ENCODE peak calls at places on chromosomes 1 and 21, in seven cellular contexts. K is GM12892, W is K562, O is GM12878, F is H1, N is SK-N-SH, I is HepG2. P is an unnamed sample.

GRCh38 chr1:197423006-197423405 is 155.0 kb downstream of the CRB1 start:
- DNase-seq in K (no peak), O (no peak), W (no peak), F (no peak), N (no peak), I (no peak), P (no peak)

GRCh38 chr21:46369520-46370235 is 45.7 kb downstream of the PCNT start:
- DNase-seq in O (no peak), K (no peak), N (no peak), I (no peak), W (no peak), F (no peak), P (no peak)

GRCh38 chr1:160064746-160065145 is 5.2 kb downstream of the KCNJ10 start:
- DNase-seq in N (no peak), K (no peak), O (no peak), I (no peak), W (no peak), F (no peak), P (no peak)

GRCh38 chr1:219373616-219373935 is 199.9 kb downstream of the LYPLAL1 start:
- DNase-seq in N (peak), K (no peak), I (no peak), F (no peak), O (no peak), W (no peak), P (no peak)

GRCh38 chr1:60169206-60169605 is 95.6 kb upstream of the C1orf87 start:
- DNase-seq in N (no peak), O (no peak), I (no peak), K (no peak), W (no peak), F (no peak), P (no peak)

GRCh38 chr1:115065021-115065420 is 24.3 kb downstream of the TSPAN2 start:
- DNase-seq in I (no peak), K (no peak), O (no peak), F (no peak), W (no peak), N (no peak), P (no peak)

GRCh38 chr1:203450541-203451149 is 25.0 kb upstream of the PRELP start:
- DNase-seq in I (no peak), F (no peak), N (no peak), W (no peak), O (no peak), K (no peak), P (no peak)

GRCh38 chr1:50852889-50853288 is 107.2 kb downstream of the FAF1 start:
- DNase-seq in K (no peak), I (no peak), N (no peak), F (no peak), O (no peak), W (no peak), P (no peak)

GRCh38 chr21:37454869-37455503 is 88.4 kb downstream of the DYRK1A start:
- DNase-seq in O (no peak), I (no peak), F (no peak), N (peak), K (no peak), W (no peak), P (no peak)

GRCh38 chr21:17727361-17727760 is 91.8 kb downstream of the C21orf91 start:
- DNase-seq in N (no peak), F (no peak), W (no peak), K (no peak), O (no peak), I (no peak), P (no peak)

GRCh38 chr1:173002891-173003582 is 47.7 kb downstream of the TNFSF18 start:
- DNase-seq in N (no peak), O (no peak), W (no peak), I (no peak), F (no peak), K (no peak), P (no peak)

GRCh38 chr1:50796277-50796676 is 163.8 kb downstream of the FAF1 start:
- DNase-seq in F (no peak), K (no peak), N (no peak), W (peak), I (no peak), O (no peak), P (no peak)

GRCh38 chr1:12230549-12231275 is 882 bp downstream of the VPS13D start:
- DNase-seq in N (peak), F (no peak), K (peak), I (peak), O (no peak), W (peak), P (peak)

GRCh38 chr1:151715726-151716404 is 738 bp downstream of the CELF3 start:
- DNase-seq in F (no peak), I (peak), O (no peak), W (peak), N (peak), K (no peak), P (no peak)

GRCh38 chr1:175750366-175751111 is 7.1 kb upstream of the TNR start:
- DNase-seq in O (no peak), N (no peak), F (no peak), K (no peak), I (no peak), W (no peak), P (no peak)

GRCh38 chr1:233327938-233328660 is 575 bp downstream of the MAP3K21 start:
- DNase-seq in O (no peak), F (no peak), K (peak), W (peak), I (no peak), N (peak), P (peak)

GRCh38 chr1:12184008-12184681 is 17.4 kb downstream of the TNFRSF1B start:
- DNase-seq in F (no peak), O (no peak), I (peak), N (peak), W (peak), K (no peak), P (no peak)

GRCh38 chr1:246951413-246951812 is 19.7 kb upstream of the AHCTF1 start:
- DNase-seq in W (no peak), K (no peak), N (no peak), F (no peak), I (no peak), O (no peak), P (no peak)

GRCh38 chr21:39048064-39048463 is 135.2 kb downstream of the PSMG1 start:
- DNase-seq in K (no peak), F (no peak), N (peak), I (peak), W (no peak), O (no peak), P (no peak)

GRCh38 chr1:7454052-7454815 is 316.9 kb upstream of the VAMP3 start:
- DNase-seq in W (peak), N (peak), K (no peak), O (no peak), I (no peak), F (no peak), P (no peak)

GRCh38 chr1:179550753-179551682 is 24.7 kb downstream of the NPHS2 start:
- DNase-seq in I (peak), O (peak), N (no peak), F (no peak), K (no peak), W (no peak), P (no peak)

GRCh38 chr1:248618878-248619277 is 16.0 kb downstream of the OR2T11 start:
- DNase-seq in K (no peak), O (no peak), I (peak), N (peak), F (no peak), W (no peak), P (no peak)

GRCh38 chr1:109498161-109498801 is 4.4 kb downstream of the CYB561D1 start:
- DNase-seq in W (peak), F (no peak), I (no peak), N (peak), K (no peak), O (no peak), P (no peak)

GRCh38 chr1:8283058-8283884 is 34.6 kb upstream of the SLC45A1 start:
- DNase-seq in N (no peak), F (no peak), W (no peak), K (peak), O (peak), I (no peak), P (peak)

GRCh38 chr21:29232601-29233541 is 65.9 kb upstream of the BACH1 start:
- DNase-seq in K (no peak), W (no peak), N (no peak), O (no peak), I (no peak), F (no peak), P (no peak)

GRCh38 chr1:227740401-227740960 is 5.2 kb downstream of the SNAP47 start:
- DNase-seq in O (no peak), N (no peak), I (no peak), F (no peak), W (no peak), K (no peak), P (no peak)

GRCh38 chr1:32818804-32819541 is 1.5 kb downstream of the S100PBP start:
- DNase-seq in N (no peak), I (no peak), O (peak), F (no peak), K (peak), W (no peak), P (peak)

GRCh38 chr1:215719569-215719968 is 152.5 kb downstream of the KCTD3 start:
- DNase-seq in O (no peak), N (no peak), I (no peak), F (no peak), K (no peak), W (no peak), P (no peak)

GRCh38 chr1:30242178-30242577 is 481.2 kb downstream of the MATN1 start:
- DNase-seq in W (no peak), K (no peak), O (no peak), N (no peak), F (no peak), I (no peak), P (no peak)

GRCh38 chr1:109133815-109134214 is 19.9 kb downstream of the ELAPOR1 start:
- DNase-seq in F (no peak), O (no peak), I (no peak), W (no peak), K (no peak), N (no peak), P (no peak)

GRCh38 chr1:212621830-212622315 is 13.3 kb downstream of the ATF3 start:
- DNase-seq in O (no peak), I (no peak), F (no peak), K (no peak), W (no peak), N (no peak), P (no peak)

GRCh38 chr1:151989131-151989868 is 4.4 kb downstream of the S100A10 start:
- DNase-seq in W (no peak), O (no peak), F (no peak), I (no peak), K (no peak), N (no peak), P (no peak)

GRCh38 chr1:2575801-2576663 is 10.5 kb upstream of the PRXL2B start:
- DNase-seq in O (no peak), N (no peak), F (no peak), I (peak), W (no peak), K (no peak), P (no peak)

GRCh38 chr1:159071970-159072582 is 4.5 kb downstream of the AIM2 start:
- DNase-seq in N (peak), W (peak), I (peak), K (no peak), F (no peak), O (no peak), P (no peak)

GRCh38 chr1:197951089-197951488 is 33.9 kb downstream of the LHX9 start:
- DNase-seq in W (no peak), K (no peak), O (no peak), F (no peak), I (no peak), N (no peak), P (no peak)

GRCh38 chr1:161096015-161096414 is 2.1 kb upstream of the KLHDC9 start:
- DNase-seq in I (no peak), N (no peak), O (peak), F (no peak), W (no peak), K (no peak), P (no peak)

GRCh38 chr1:29557701-29558445 is 321.6 kb downstream of the PTPRU start:
- DNase-seq in I (no peak), N (no peak), K (no peak), W (no peak), O (no peak), F (no peak), P (no peak)

DNA sequence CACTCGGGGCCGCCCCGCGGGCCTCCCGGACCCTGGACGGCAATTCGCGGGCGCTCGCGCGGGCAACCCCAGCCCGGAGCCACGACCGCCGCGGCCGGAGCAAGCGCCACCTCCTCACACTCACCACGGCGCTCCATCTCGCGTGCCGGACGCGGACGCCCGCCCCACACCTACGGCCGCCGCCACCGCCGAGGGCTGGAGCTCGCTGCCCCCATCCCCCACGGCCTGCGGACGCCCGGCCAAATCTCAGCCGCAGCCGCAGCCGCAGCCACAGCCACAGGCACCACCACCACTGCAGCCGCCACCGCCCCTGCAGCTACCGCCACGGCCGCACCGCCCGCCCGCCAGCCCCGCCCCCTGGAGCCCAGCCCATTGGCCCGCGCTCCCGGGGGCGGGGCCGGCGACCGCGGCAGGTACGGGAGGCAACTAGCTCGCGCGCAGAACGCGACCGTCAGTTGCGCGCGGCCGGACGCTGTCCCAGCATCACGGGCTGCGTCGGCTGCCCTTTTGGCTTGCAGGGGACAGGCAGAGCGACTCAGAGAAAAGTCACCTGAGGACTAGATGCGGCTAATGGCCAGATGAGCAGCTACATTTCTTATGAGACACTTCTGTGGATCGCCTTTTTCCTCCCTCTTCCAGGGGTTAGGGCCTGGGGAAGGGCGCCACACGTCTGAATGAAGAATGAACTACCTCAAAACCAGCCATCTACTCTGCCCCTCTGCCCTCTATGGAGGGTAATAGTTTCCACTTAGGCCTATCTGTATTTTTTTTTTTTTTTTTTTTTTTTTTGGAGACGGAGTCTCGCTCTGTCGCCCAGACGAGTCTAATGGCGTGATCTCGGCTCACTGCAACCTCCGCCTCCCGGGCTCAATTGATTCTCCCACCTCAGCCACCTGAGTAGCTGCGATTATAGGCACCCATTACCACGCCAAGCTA is at the start of gene ARHGAP29:
- DNase-seq in O (no peak), N (peak), W (peak), I (peak), F (no peak), K (peak), P (peak)
- TF ChIP-seq TAF1 in O (no peak), N (peak), W (no peak), I (peak), F (peak), K (no peak), P (no peak)

GRCh38 chr1:69567847-69568434 is at the start of gene LRRC7:
- DNase-seq in F (no peak), K (peak), I (no peak), W (peak), N (peak), O (no peak), P (peak)

GRCh38 chr1:69569983-69570755 is 2.4 kb downstream of the LRRC7 start:
- DNase-seq in O (no peak), K (no peak), N (no peak), W (no peak), F (no peak), I (no peak), P (no peak)

GRCh38 chr1:69569281-69569970 is 1.7 kb downstream of the LRRC7 start:
- DNase-seq in W (no peak), K (no peak), I (no peak), F (no peak), N (peak), O (no peak), P (no peak)

GRCh38 chr1:69572921-69573320 is 5.2 kb downstream of the LRRC7 start:
- DNase-seq in K (no peak), W (no peak), N (no peak), O (no peak), F (no peak), I (no peak), P (no peak)

GRCh38 chr1:69568435-69569280 is 936 bp downstream of the LRRC7 start:
- DNase-seq in W (peak), N (peak), I (no peak), O (no peak), F (no peak), K (no peak), P (peak)
- TF ChIP-seq TAF1 in W (no peak), N (no peak), I (no peak), O (no peak), F (no peak), K (no peak), P (no peak)

GRCh38 chr1:167022384-167022783 is 33.3 kb downstream of the MAEL start:
- DNase-seq in F (no peak), N (no peak), I (no peak), W (no peak), O (no peak), K (no peak), P (no peak)
- TF ChIP-seq TAF1 in F (no peak), N (no peak), I (no peak), W (no peak), O (no peak), K (no peak), P (no peak)

GRCh38 chr1:201259476-201260235 is 23.6 kb upstream of the PKP1 start:
- DNase-seq in K (no peak), W (no peak), O (no peak), F (peak), I (no peak), N (no peak), P (no peak)
- TF ChIP-seq TAF1 in K (no peak), W (no peak), O (no peak), F (peak), I (no peak), N (no peak), P (no peak)

DNA sequence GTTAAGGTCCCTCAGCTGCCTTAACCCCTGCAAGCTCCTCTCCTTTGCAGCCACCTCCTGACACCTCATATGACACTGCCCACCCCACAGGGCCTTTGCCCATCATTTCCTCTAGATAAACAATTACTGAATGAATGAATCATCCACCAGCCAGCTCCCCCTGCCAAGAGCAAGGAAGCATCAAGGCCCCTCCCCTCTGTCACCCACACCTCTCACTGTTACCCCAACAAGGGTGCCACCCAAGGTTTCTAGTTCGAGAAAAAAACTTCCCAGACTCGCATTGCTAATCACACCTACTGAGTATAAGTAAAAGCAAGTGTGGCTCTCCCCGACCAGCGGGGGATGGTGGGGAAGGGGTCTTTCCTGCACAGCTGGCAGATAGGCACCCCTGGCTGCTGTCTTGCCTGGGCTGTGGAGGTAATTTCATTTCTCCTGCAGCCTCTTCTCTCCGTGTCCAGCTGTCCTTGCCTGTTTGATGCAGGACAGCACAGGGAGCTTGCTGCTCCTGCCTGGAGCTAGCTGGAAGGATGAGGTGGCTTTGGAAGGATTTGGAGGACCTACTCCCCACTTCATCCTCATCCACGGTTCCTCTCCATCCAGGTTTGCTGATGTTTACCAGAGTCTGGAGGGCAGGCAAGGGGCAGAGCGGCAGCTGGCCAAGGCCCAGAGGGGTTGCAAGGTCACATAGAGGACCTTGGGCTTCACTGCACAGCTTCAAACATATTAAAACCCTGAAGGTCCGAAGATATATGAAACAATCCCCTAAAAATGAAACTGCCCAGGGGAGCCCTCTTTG is 33.1 kb upstream of the LBR start:
- DNase-seq in N (peak), K (no peak), W (no peak), I (no peak), F (no peak), O (no peak), P (no peak)
- TF ChIP-seq TAF1 in N (no peak), K (no peak), W (no peak), I (no peak), F (no peak), O (no peak), P (no peak)

GRCh38 chr21:32702702-32703101 is 25.1 kb downstream of the SYNJ1 start:
- DNase-seq in I (no peak), K (no peak), W (no peak), N (no peak), O (no peak), F (no peak), P (no peak)

GRCh38 chr21:32693581-32693980 is 34.2 kb downstream of the SYNJ1 start:
- DNase-seq in F (no peak), N (no peak), O (no peak), I (no peak), W (no peak), K (no peak), P (no peak)

GRCh38 chr21:32698286-32698685 is 29.5 kb downstream of the SYNJ1 start:
- DNase-seq in I (no peak), W (no peak), N (no peak), K (no peak), F (no peak), O (no peak), P (no peak)

GRCh38 chr21:32698971-32699693 is 28.7 kb downstream of the SYNJ1 start:
- DNase-seq in F (no peak), O (no peak), I (no peak), N (no peak), K (no peak), W (no peak), P (no peak)
- TF ChIP-seq TAF1 in F (no peak), O (no peak), I (no peak), N (no peak), K (no peak), W (no peak), P (no peak)

GRCh38 chr1:10456079-10456478 is 6.2 kb downstream of the CORT start:
- DNase-seq in O (no peak), N (no peak), W (no peak), I (no peak), F (no peak), K (no peak), P (no peak)

GRCh38 chr1:10457910-10458309 is 8.1 kb downstream of the CORT start:
- DNase-seq in O (no peak), F (no peak), W (no peak), K (no peak), I (no peak), N (no peak), P (no peak)

GRCh38 chr1:10456661-10457060 is 6.8 kb downstream of the CORT start:
- DNase-seq in W (no peak), O (no peak), F (no peak), I (no peak), K (no peak), N (no peak), P (no peak)

GRCh38 chr1:10459185-10459584 is 9.4 kb downstream of the CORT start:
- DNase-seq in K (no peak), N (no peak), I (peak), W (peak), O (no peak), F (no peak), P (no peak)
- TF ChIP-seq TAF1 in K (no peak), N (no peak), I (no peak), W (no peak), O (no peak), F (no peak), P (no peak)

P was measured in GM12891.